ENCODE peak calls at places on chromosomes 1 and 21, in seven cellular contexts. E is colonic mucosa, X is cardiac muscle cell, S is upper lobe of right lung, J is Panc1, H is HFFc6, V is astrocyte of the spinal cord. A is an unnamed sample.
A peak's percentile ranks its signal among the peaks of the same experiment; 100 is the strongest.

GRCh38 chr1:235100124-235100801 is 28.4 kb downstream of the TOMM20 start:
- DNase-seq in V (no peak), E (no peak), H (no peak), J (no peak), X (peak; percentile 24), S (no peak), A (no peak)

GRCh38 chr1:88595355-88595754 is 88.7 kb upstream of the PKN2 start:
- DNase-seq in S (no peak), J (peak; percentile 27), E (no peak), V (peak; percentile 46), X (peak; percentile 55), H (peak; percentile 46), A (no peak)

GRCh38 chr21:37257967-37258877 is 8.9 kb downstream of the VPS26C start:
- DNase-seq in S (peak; percentile 87), E (peak; percentile 73), J (no peak), V (peak; percentile 50), X (peak; percentile 66), H (peak; percentile 56), A (no peak)

GRCh38 chr1:17653728-17654351 is 101.3 kb upstream of the ACTL8 start:
- DNase-seq in S (no peak), H (peak; percentile 31), X (peak; percentile 64), J (no peak), V (peak; percentile 51), E (no peak), A (peak; percentile 50)

GRCh38 chr1:172496678-172497077 is 36.3 kb upstream of the SUCO start:
- DNase-seq in H (no peak), E (no peak), X (peak; percentile 15), J (no peak), V (no peak), S (no peak), A (no peak)

GRCh38 chr1:97070366-97070765 is 348.8 kb downstream of the PTBP2 start:
- DNase-seq in H (no peak), E (no peak), J (no peak), S (no peak), X (peak; percentile 34), V (no peak), A (no peak)

GRCh38 chr1:1908506-1908791 is 6.6 kb upstream of the CALML6 start:
- DNase-seq in X (no peak), S (no peak), E (no peak), H (no peak), J (no peak), V (no peak), A (no peak)

GRCh38 chr1:203274603-203275381 is 30.5 kb upstream of the BTG2 start:
- DNase-seq in X (no peak), H (no peak), S (peak; percentile 43), J (no peak), V (no peak), E (peak; percentile 28), A (no peak)

GRCh38 chr1:184945678-184946412 is 28.5 kb downstream of the NIBAN1 start:
- DNase-seq in E (no peak), X (peak; percentile 75), S (no peak), J (no peak), V (no peak), H (no peak), A (no peak)

GRCh38 chr1:117371436-117372151 is 4.3 kb downstream of the MAN1A2 start:
- DNase-seq in S (no peak), X (peak; percentile 37), E (no peak), H (peak; percentile 13), J (no peak), V (no peak), A (no peak)

GRCh38 chr1:231039161-231040018 is 664 bp downstream of the FAM89A start:
- DNase-seq in S (peak; percentile 80), E (peak; percentile 34), X (peak; percentile 50), J (no peak), V (peak; percentile 30), H (no peak), A (peak; percentile 64)

GRCh38 chr1:82777240-82777639 is 976.5 kb downstream of the ADGRL2 start:
- DNase-seq in H (no peak), J (no peak), X (no peak), E (no peak), V (no peak), S (no peak), A (no peak)

GRCh38 chr1:19080715-19081114 is 124.2 kb upstream of the IFFO2 start:
- DNase-seq in E (no peak), H (peak; percentile 46), V (no peak), J (no peak), S (no peak), X (peak; percentile 19), A (no peak)

GRCh38 chr1:40049745-40050144 is 9.2 kb downstream of the CAP1 start:
- DNase-seq in S (no peak), H (no peak), V (no peak), E (no peak), X (peak; percentile 39), J (no peak), A (no peak)

GRCh38 chr1:48051466-48052126 is 54.4 kb upstream of the TRABD2B start:
- DNase-seq in J (no peak), V (no peak), X (no peak), E (no peak), H (no peak), S (no peak), A (no peak)

GRCh38 chr21:38913120-38913975 is 107.6 kb downstream of the ETS2 start:
- DNase-seq in H (no peak), V (peak; percentile 74), J (no peak), E (peak; percentile 92), S (peak; percentile 94), X (peak; percentile 84), A (no peak)

GRCh38 chr1:9181990-9182783 is 52.4 kb upstream of the H6PD start:
- DNase-seq in S (peak; percentile 86), X (peak; percentile 64), V (peak; percentile 42), E (peak; percentile 62), H (no peak), J (no peak), A (no peak)

GRCh38 chr1:46528297-46528955 is 23.0 kb downstream of the KNCN start:
- DNase-seq in V (no peak), E (no peak), J (no peak), H (no peak), X (peak; percentile 51), S (no peak), A (no peak)
- TF ChIP-seq CTCF in V (peak; percentile 26), E (no peak), J (peak; percentile 69), H (peak; percentile 60), X (peak; percentile 25), S (peak; percentile 4), A (peak; percentile 15)

GRCh38 chr1:57976218-57976617 is 552.4 kb upstream of the DAB1 start:
- DNase-seq in E (no peak), H (no peak), X (no peak), S (no peak), V (no peak), J (no peak), A (no peak)
- TF ChIP-seq CTCF in E (no peak), H (no peak), X (no peak), S (no peak), V (no peak), J (no peak), A (no peak)

GRCh38 chr1:244451951-244452795 is 464 bp upstream of the ADSS2 start:
- DNase-seq in S (peak; percentile 100), V (peak; percentile 100), E (peak; percentile 99), J (peak; percentile 97), H (peak; percentile 98), X (peak; percentile 100), A (peak; percentile 66)
- TF ChIP-seq CTCF in S (peak; percentile 55), V (peak; percentile 25), E (no peak), J (peak; percentile 81), H (peak; percentile 69), X (peak; percentile 53), A (peak; percentile 35)

GRCh38 chr1:168092566-168093355 is 44.0 kb downstream of the GPR161 start:
- DNase-seq in E (peak; percentile 20), J (no peak), X (peak; percentile 55), V (no peak), S (no peak), H (peak; percentile 11), A (peak; percentile 11)
- TF ChIP-seq CTCF in E (no peak), J (peak; percentile 64), X (peak; percentile 36), V (peak; percentile 45), S (peak; percentile 23), H (peak; percentile 59), A (peak; percentile 31)

GRCh38 chr1:115364044-115364775 is 26.2 kb upstream of the NGF start:
- DNase-seq in J (no peak), S (no peak), H (peak; percentile 70), V (peak; percentile 83), X (peak; percentile 52), E (no peak), A (no peak)
- TF ChIP-seq CTCF in J (no peak), S (no peak), H (no peak), V (no peak), X (no peak), E (no peak), A (no peak)